ENCODE peak calls at places on chromosome 20, in four cellular contexts. One of them, this sample, is unnamed. For H3K27me3 and H3K36me3, the result is how much of the 10 kb centered on the place peaks cover.

GRCh38 chr20:54133434-54134427 is 40.1 kb downstream of the CYP24A1 start:
- DNase-seq in suprapubic skin: no peak
- DNase-seq in endothelial cell of umbilical vein: no peak
- DNase-seq in GM23338: no peak
- DNase-seq in this sample: no peak

GRCh38 chr20:41078329-41078728 is 49.7 kb downstream of the TOP1 start:
- DNase-seq in endothelial cell of umbilical vein: peak
- DNase-seq in GM23338: peak
- DNase-seq in suprapubic skin: no peak
- DNase-seq in this sample: no peak

GRCh38 chr20:19231359-19232035 is 19.1 kb downstream of the SLC24A3 start:
- DNase-seq in GM23338: no peak
- DNase-seq in suprapubic skin: no peak
- DNase-seq in endothelial cell of umbilical vein: no peak
- DNase-seq in this sample: peak

GRCh38 chr20:59122377-59122932 is 41.2 kb upstream of the ZNF831 start:
- DNase-seq in suprapubic skin: no peak
- DNase-seq in endothelial cell of umbilical vein: no peak
- DNase-seq in GM23338: no peak
- DNase-seq in this sample: no peak

GRCh38 chr20:38805958-38806854 is 709 bp downstream of the PPP1R16B start:
- DNase-seq in GM23338: peak
- DNase-seq in suprapubic skin: no peak
- DNase-seq in endothelial cell of umbilical vein: peak
- DNase-seq in this sample: no peak

GRCh38 chr20:33277471-33278441 is 5.3 kb upstream of the BPIFB1 start:
- DNase-seq in endothelial cell of umbilical vein: no peak
- DNase-seq in suprapubic skin: peak
- DNase-seq in GM23338: peak
- DNase-seq in this sample: no peak

GRCh38 chr20:53839423-53840176 is 230.8 kb downstream of the BCAS1 start:
- DNase-seq in GM23338: no peak
- DNase-seq in suprapubic skin: no peak
- DNase-seq in endothelial cell of umbilical vein: no peak
- DNase-seq in this sample: no peak

GRCh38 chr20:41627611-41628244 is 9.6 kb upstream of the CHD6 start:
- DNase-seq in endothelial cell of umbilical vein: no peak
- DNase-seq in GM23338: no peak
- DNase-seq in suprapubic skin: no peak
- DNase-seq in this sample: no peak

GRCh38 chr20:63032861-63033634 is 26.3 kb upstream of the BHLHE23 start:
- DNase-seq in endothelial cell of umbilical vein: no peak
- DNase-seq in suprapubic skin: no peak
- DNase-seq in GM23338: peak
- DNase-seq in this sample: peak

GRCh38 chr20:50488236-50488806 is 21.9 kb upstream of the PTPN1 start:
- DNase-seq in GM23338: no peak
- DNase-seq in suprapubic skin: no peak
- DNase-seq in endothelial cell of umbilical vein: no peak
- DNase-seq in this sample: no peak

GRCh38 chr20:59165794-59166709 is 2.4 kb downstream of the ZNF831 start:
- DNase-seq in GM23338: no peak
- DNase-seq in endothelial cell of umbilical vein: no peak
- DNase-seq in suprapubic skin: no peak
- DNase-seq in this sample: no peak

DNA sequence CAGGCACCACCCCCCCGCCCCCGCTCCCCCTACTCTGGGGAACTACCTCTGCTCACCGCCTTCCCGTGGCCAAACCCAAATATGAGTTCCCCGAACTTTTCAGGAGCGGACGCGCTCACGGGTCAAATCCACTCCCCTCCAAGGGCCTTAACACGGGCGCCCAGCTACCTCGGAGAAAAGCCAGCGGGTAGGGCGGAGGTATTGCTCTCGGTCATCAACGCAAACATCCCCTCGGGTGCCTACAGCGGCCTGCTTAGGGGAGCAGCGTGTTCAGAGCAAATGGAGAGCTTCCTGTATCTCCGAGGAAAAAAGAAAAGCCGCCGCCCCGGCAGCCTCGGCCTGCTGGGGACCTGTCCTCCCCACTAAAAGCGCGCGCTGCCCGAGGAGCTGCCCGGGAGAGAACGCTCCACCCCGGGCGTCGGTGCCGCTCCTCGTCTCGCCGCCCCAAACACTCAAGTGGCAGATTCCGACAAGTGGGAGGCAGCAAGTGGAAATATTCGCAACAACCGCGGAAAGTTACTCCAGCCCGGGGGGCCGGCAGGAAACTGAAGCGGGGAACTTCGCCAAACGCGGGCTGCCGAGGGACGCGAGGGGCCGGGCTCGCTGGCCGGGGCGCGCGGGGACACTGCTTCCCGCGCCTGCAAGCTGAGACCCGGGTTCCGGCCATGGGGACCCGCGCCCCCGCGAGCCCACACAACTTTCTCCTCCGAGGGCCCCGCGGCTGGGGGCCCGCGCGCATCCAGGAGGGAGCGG is 669 bp downstream of the PTPRT start:
- DNase-seq in suprapubic skin: no peak
- DNase-seq in GM23338: peak
- DNase-seq in endothelial cell of umbilical vein: no peak
- DNase-seq in this sample: no peak
- H3K27me3 ChIP-seq in suprapubic skin: half or more
- H3K27me3 ChIP-seq in GM23338: under half
- H3K27me3 ChIP-seq in endothelial cell of umbilical vein: under half
- H3K27me3 ChIP-seq in this sample: under half

GRCh38 chr20:46512943-46513844 is at the start of gene ZNF334:
- DNase-seq in GM23338: peak
- DNase-seq in suprapubic skin: no peak
- DNase-seq in endothelial cell of umbilical vein: no peak
- DNase-seq in this sample: peak
- TF ChIP-seq POLR2AphosphoS5 in GM23338: peak
- TF ChIP-seq POLR2AphosphoS5 in suprapubic skin: no peak
- TF ChIP-seq POLR2AphosphoS5 in endothelial cell of umbilical vein: no peak
- TF ChIP-seq POLR2AphosphoS5 in this sample: peak

GRCh38 chr20:47215653-47216397 is 140.7 kb downstream of the ZMYND8 start:
- DNase-seq in endothelial cell of umbilical vein: no peak
- DNase-seq in GM23338: no peak
- DNase-seq in suprapubic skin: no peak
- DNase-seq in this sample: no peak
- H3K36me3 ChIP-seq in endothelial cell of umbilical vein: under half
- H3K36me3 ChIP-seq in GM23338: half or more
- H3K36me3 ChIP-seq in suprapubic skin: half or more
- H3K36me3 ChIP-seq in this sample: under half

GRCh38 chr20:51565741-51566140 is 23.2 kb upstream of the NFATC2 start:
- DNase-seq in suprapubic skin: no peak
- DNase-seq in endothelial cell of umbilical vein: no peak
- DNase-seq in GM23338: no peak
- DNase-seq in this sample: no peak
- H3K27me3 ChIP-seq in suprapubic skin: under half
- H3K27me3 ChIP-seq in endothelial cell of umbilical vein: under half
- H3K27me3 ChIP-seq in GM23338: under half
- H3K27me3 ChIP-seq in this sample: under half

DNA sequence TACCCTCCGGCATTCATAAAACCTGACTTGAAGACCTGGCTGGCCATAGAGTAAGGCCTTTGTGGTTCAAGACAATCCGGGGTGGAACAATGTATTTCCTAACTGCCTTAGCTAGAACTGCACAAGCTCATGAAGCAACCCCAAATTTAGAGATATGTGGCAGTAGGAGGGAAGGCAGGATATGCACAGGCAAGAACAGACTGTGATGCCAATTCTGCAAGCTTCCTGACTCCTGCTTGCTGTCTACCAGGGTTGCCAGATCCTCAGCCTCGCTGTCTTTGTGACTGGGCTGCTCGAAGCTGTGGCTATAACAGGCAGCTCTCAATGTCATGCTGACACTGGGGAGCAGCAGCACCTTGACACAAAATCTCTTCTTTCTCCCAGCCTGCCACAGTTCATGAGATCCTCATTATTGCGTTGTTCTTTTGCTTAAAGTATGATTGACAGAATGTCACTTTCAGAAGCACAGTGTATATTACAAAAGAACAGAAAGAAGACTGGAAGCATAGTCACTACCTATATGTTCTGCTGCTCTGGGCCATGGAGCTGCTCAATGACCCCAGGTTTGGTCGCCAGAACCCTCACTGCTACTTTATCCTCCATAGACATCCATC is 18.3 kb upstream of the SHLD1 start:
- DNase-seq in GM23338: no peak
- DNase-seq in endothelial cell of umbilical vein: no peak
- DNase-seq in suprapubic skin: no peak
- DNase-seq in this sample: no peak
- TF ChIP-seq POLR2AphosphoS5 in GM23338: no peak
- TF ChIP-seq POLR2AphosphoS5 in endothelial cell of umbilical vein: no peak
- TF ChIP-seq POLR2AphosphoS5 in suprapubic skin: no peak
- TF ChIP-seq POLR2AphosphoS5 in this sample: peak

GRCh38 chr20:16562259-16562658 is 11.0 kb downstream of the KIF16B start:
- DNase-seq in endothelial cell of umbilical vein: no peak
- DNase-seq in suprapubic skin: no peak
- DNase-seq in GM23338: no peak
- DNase-seq in this sample: no peak

GRCh38 chr20:16563066-16563806 is 10.0 kb downstream of the KIF16B start:
- DNase-seq in endothelial cell of umbilical vein: no peak
- DNase-seq in GM23338: no peak
- DNase-seq in suprapubic skin: no peak
- DNase-seq in this sample: no peak

GRCh38 chr20:16556299-16556698 is 16.9 kb downstream of the KIF16B start:
- DNase-seq in GM23338: no peak
- DNase-seq in endothelial cell of umbilical vein: no peak
- DNase-seq in suprapubic skin: no peak
- DNase-seq in this sample: no peak

GRCh38 chr20:16560661-16561060 is 12.6 kb downstream of the KIF16B start:
- DNase-seq in suprapubic skin: no peak
- DNase-seq in endothelial cell of umbilical vein: no peak
- DNase-seq in GM23338: no peak
- DNase-seq in this sample: no peak

GRCh38 chr20:16560216-16560615 is 13.0 kb downstream of the KIF16B start:
- DNase-seq in GM23338: no peak
- DNase-seq in endothelial cell of umbilical vein: no peak
- DNase-seq in suprapubic skin: no peak
- DNase-seq in this sample: no peak
- H3K36me3 ChIP-seq in GM23338: under half
- H3K36me3 ChIP-seq in endothelial cell of umbilical vein: under half
- H3K36me3 ChIP-seq in suprapubic skin: under half
- H3K36me3 ChIP-seq in this sample: under half

DNA sequence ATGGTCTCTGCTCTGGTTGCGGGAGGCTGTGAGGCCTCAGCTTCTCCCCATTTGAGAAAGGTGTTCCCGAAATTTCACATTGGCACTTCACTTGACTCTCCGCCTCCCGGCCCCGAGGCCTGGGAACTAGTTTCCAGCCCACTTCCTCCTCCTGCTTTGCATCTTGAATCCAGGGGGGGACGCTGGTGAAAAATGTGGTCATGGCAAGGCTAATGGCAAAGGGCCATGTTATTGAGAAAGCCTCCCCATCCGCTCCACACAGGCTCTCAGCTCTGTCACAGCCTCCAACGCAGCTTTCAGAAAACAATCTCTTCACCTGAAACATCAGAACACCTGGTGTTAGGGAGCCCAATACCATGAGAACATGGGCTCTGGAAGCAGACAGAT is 5.6 kb downstream of the PLAGL2 start:
- DNase-seq in suprapubic skin: no peak
- DNase-seq in GM23338: no peak
- DNase-seq in endothelial cell of umbilical vein: no peak
- DNase-seq in this sample: no peak
- H3K27me3 ChIP-seq in suprapubic skin: under half
- H3K27me3 ChIP-seq in GM23338: under half
- H3K27me3 ChIP-seq in endothelial cell of umbilical vein: under half
- H3K27me3 ChIP-seq in this sample: under half

This sample was measured in sigmoid colon.